ENCODE peak calls at places on chromosomes 2 and 18, in nine cellular contexts. P is AG10803; N is gastrocnemius medialis; C is neural crest cell; U is adrenal gland; G is astrocyte of the spinal cord; K is foreskin fibroblast; M is CD4-positive, alpha-beta T cell; D is HFF-Myc. L is an unnamed sample.

GRCh38 chr18:41396211-41396610 is 558.8 kb upstream of the PIK3C3 start:
- DNase-seq in P (no peak), N (no peak), C (no peak), U (no peak), G (no peak), K (no peak), M (no peak), D (no peak), L (no peak)

GRCh38 chr2:240672701-240673190 is 9.9 kb downstream of the AQP12B start:
- DNase-seq in P (no peak), N (no peak), C (no peak), U (no peak), G (no peak), K (no peak), M (no peak), D (no peak), L (no peak)

GRCh38 chr18:13502585-13502984 is 223.8 kb downstream of the FAM210A start:
- DNase-seq in P (no peak), N (peak; percentile 49), C (no peak), U (no peak), G (no peak), K (no peak), M (no peak), D (no peak), L (no peak)

GRCh38 chr18:56795381-56795780 is 144.2 kb downstream of the WDR7 start:
- DNase-seq in P (peak; percentile 18), N (no peak), C (no peak), U (no peak), G (peak; percentile 9), K (peak; percentile 47), M (no peak), D (peak; percentile 11), L (no peak)

GRCh38 chr2:53407363-53408080 is 360.1 kb upstream of the CHAC2 start:
- DNase-seq in P (no peak), N (no peak), C (no peak), U (no peak), G (peak; percentile 10), K (no peak), M (no peak), D (no peak), L (no peak)

GRCh38 chr2:54704688-54705605 is 18.5 kb upstream of the EML6 start:
- DNase-seq in P (peak; percentile 73), N (no peak), C (no peak), U (no peak), G (peak; percentile 80), K (peak; percentile 79), M (no peak), D (peak; percentile 31), L (no peak)

GRCh38 chr2:167825664-167826063 is 421.7 kb downstream of the STK39 start:
- DNase-seq in P (no peak), N (no peak), C (no peak), U (no peak), G (peak; percentile 35), K (no peak), M (no peak), D (no peak), L (no peak)

GRCh38 chr2:74378007-74378406 is 2.1 kb downstream of the DCTN1 start:
- DNase-seq in P (no peak), N (no peak), C (no peak), U (no peak), G (no peak), K (no peak), M (no peak), D (no peak), L (no peak)

GRCh38 chr2:164722604-164723338 is 101.5 kb upstream of the GRB14 start:
- DNase-seq in P (no peak), N (no peak), C (no peak), U (no peak), G (no peak), K (peak; percentile 34), M (no peak), D (no peak), L (no peak)

GRCh38 chr2:196335238-196335637 is 163.9 kb upstream of the STK17B start:
- DNase-seq in P (peak; percentile 72), N (no peak), C (no peak), U (no peak), G (peak; percentile 63), K (peak; percentile 65), M (no peak), D (peak; percentile 53), L (no peak)

GRCh38 chr2:56285224-56285623 is 101.4 kb downstream of the CCDC85A start:
- DNase-seq in P (no peak), N (no peak), C (no peak), U (no peak), G (no peak), K (no peak), M (no peak), D (no peak), L (no peak)

GRCh38 chr18:71114550-71115210 is 825.8 kb downstream of the SOCS6 start:
- DNase-seq in P (no peak), N (no peak), C (no peak), U (no peak), G (no peak), K (no peak), M (no peak), D (no peak), L (no peak)

GRCh38 chr2:42012651-42013050 is 35.2 kb upstream of the PKDCC start:
- DNase-seq in P (no peak), N (no peak), C (no peak), U (no peak), G (no peak), K (no peak), M (no peak), D (no peak), L (no peak)

GRCh38 chr2:42008241-42008911 is 39.4 kb upstream of the PKDCC start:
- DNase-seq in P (peak; percentile 58), N (no peak), C (no peak), U (no peak), G (no peak), K (peak; percentile 37), M (no peak), D (no peak), L (no peak)

GRCh38 chr2:42012137-42012536 is 35.7 kb upstream of the PKDCC start:
- DNase-seq in P (no peak), N (no peak), C (no peak), U (no peak), G (no peak), K (no peak), M (no peak), D (no peak), L (no peak)

GRCh38 chr2:42009657-42010580 is 37.9 kb upstream of the PKDCC start:
- DNase-seq in P (peak; percentile 30), N (no peak), C (no peak), U (no peak), G (peak; percentile 19), K (no peak), M (no peak), D (no peak), L (no peak)

GRCh38 chr2:42010743-42011298 is 37.0 kb upstream of the PKDCC start:
- DNase-seq in P (peak; percentile 91), N (no peak), C (no peak), U (peak; percentile 53), G (peak; percentile 74), K (peak; percentile 69), M (no peak), D (peak; percentile 16), L (no peak)
- TF ChIP-seq CTCF in P (no peak), N (no peak), C (no peak), U (no peak), G (no peak), K (no peak), M (no peak), D (no peak), L (no peak)

DNA sequence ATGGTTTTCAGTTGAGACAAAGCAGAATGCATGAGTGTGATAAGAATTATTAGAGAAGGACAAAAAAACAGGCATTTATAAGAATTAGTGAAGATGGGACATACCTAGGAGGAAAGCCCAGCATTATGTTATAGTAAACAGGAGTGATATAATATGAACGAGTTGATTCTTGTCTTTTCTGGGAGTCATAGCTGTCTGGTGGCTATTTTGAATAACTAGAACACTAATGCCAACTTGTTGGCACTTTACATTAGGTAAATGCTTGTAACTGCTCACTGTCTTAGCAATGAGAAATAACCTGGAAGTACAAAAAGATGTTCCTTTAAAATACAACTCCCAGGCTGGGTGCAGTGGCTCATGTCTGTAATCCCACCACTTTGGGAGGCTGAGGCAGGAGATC is 540.8 kb upstream of the SPHKAP start:
- DNase-seq in P (no peak), N (no peak), C (no peak), U (no peak), G (no peak), K (no peak), M (no peak), D (no peak), L (no peak)
- TF ChIP-seq CTCF in P (no peak), N (no peak), C (no peak), U (no peak), G (no peak), K (no peak), M (no peak), D (no peak), L (no peak)

DNA sequence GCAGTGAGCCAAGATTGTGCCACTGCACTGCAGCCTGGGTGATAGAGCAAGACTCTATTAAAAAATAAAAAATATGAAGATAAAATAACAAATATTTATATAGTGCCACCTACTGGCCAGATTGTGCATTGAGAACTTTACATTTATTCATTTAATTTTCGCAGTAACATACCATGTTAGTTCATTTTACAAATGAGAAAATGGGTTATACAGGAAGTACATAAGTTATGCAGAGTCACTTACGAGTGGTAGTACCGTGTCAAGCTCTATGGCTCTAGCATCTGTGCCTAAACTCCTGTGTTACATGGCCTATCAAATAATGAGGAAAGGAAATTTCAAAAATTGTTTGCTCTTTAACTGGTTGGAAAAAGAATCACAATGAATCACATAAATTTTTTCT is 27.9 kb downstream of the RIF1 start:
- DNase-seq in P (peak; percentile 32), N (no peak), C (no peak), U (no peak), G (peak; percentile 48), K (peak; percentile 31), M (no peak), D (peak; percentile 10), L (no peak)
- TF ChIP-seq CTCF in P (peak; percentile 52), N (peak; percentile 29), C (peak; percentile 80), U (peak; percentile 50), G (peak; percentile 43), K (no peak), M (peak; percentile 85), D (peak; percentile 32), L (peak; percentile 97)

GRCh38 chr18:2967357-2967756 is 45.6 kb downstream of the LPIN2 start:
- DNase-seq in P (no peak), N (no peak), C (no peak), U (no peak), G (no peak), K (no peak), M (no peak), D (no peak), L (no peak)

GRCh38 chr18:2961828-2962227 is 51.1 kb downstream of the LPIN2 start:
- DNase-seq in P (peak; percentile 62), N (no peak), C (no peak), U (no peak), G (peak; percentile 66), K (peak; percentile 46), M (no peak), D (no peak), L (no peak)

GRCh38 chr18:2963048-2963447 is 49.9 kb downstream of the LPIN2 start:
- DNase-seq in P (no peak), N (no peak), C (no peak), U (no peak), G (no peak), K (no peak), M (no peak), D (no peak), L (no peak)

GRCh38 chr18:2965797-2966196 is 47.1 kb downstream of the LPIN2 start:
- DNase-seq in P (no peak), N (no peak), C (no peak), U (no peak), G (no peak), K (no peak), M (no peak), D (no peak), L (no peak)

GRCh38 chr18:2964349-2965010 is 48.5 kb downstream of the LPIN2 start:
- DNase-seq in P (peak; percentile 55), N (no peak), C (no peak), U (no peak), G (no peak), K (no peak), M (no peak), D (no peak), L (no peak)
- TF ChIP-seq CTCF in P (no peak), N (no peak), C (no peak), U (no peak), G (no peak), K (no peak), M (no peak), D (no peak), L (no peak)